ENCODE peak calls at places on chromosomes 4 and X, in four cellular contexts. J is astrocyte of the cerebellum, R is AG09309, W is fibroblast of pulmonary artery. V is an unnamed sample.

GRCh38 chrX:23959781-23960180 is 52.0 kb downstream of the CXorf58 start:
- DNase-seq in J (no peak), W (no peak), R (no peak), V (no peak)

GRCh38 chrX:40103565-40104323 is 6.0 kb upstream of the BCOR start:
- DNase-seq in J (no peak), R (no peak), W (no peak), V (no peak)

GRCh38 chrX:1451251-1451675 is 1.4 kb downstream of the ASMTL start:
- DNase-seq in J (no peak), R (no peak), W (no peak), V (no peak)

GRCh38 chr4:45043916-45044315 is 317.6 kb upstream of the GNPDA2 start:
- DNase-seq in R (no peak), W (no peak), J (no peak), V (no peak)

GRCh38 chr4:40992472-40993298 is 221.7 kb downstream of the APBB2 start:
- DNase-seq in W (peak), R (peak), J (no peak), V (no peak)

GRCh38 chr4:98873059-98873458 is 55.9 kb downstream of the EIF4E start:
- DNase-seq in J (peak), R (peak), W (peak), V (no peak)

GRCh38 chr4:17447675-17448298 is 64.1 kb downstream of the QDPR start:
- DNase-seq in J (peak), W (peak), R (peak), V (no peak)

GRCh38 chrX:136752796-136753195 is 27.9 kb downstream of the ARHGEF6 start:
- DNase-seq in J (no peak), W (no peak), R (no peak), V (no peak)

GRCh38 chr4:4666693-4667642 is 125.1 kb upstream of the STX18 start:
- DNase-seq in W (peak), R (no peak), J (no peak), V (no peak)

GRCh38 chrX:14073158-14073557 is 43.5 kb upstream of the GEMIN8 start:
- DNase-seq in J (no peak), W (no peak), R (no peak), V (no peak)

GRCh38 chr4:13990596-13991589 is 363.4 kb upstream of the BOD1L1 start:
- DNase-seq in W (peak), R (no peak), J (no peak), V (no peak)

GRCh38 chrX:150100261-150100660 is 162.0 kb upstream of the EOLA2 start:
- DNase-seq in J (no peak), W (no peak), R (peak), V (peak)

GRCh38 chrX:38959736-38960534 is 158.7 kb downstream of the MID1IP1 start:
- DNase-seq in R (no peak), J (no peak), W (peak), V (no peak)

GRCh38 chrX:23908219-23909003 is 605 bp downstream of the CXorf58 start:
- DNase-seq in J (no peak), R (no peak), W (no peak), V (no peak)

GRCh38 chr4:56637154-56637553 is 43.9 kb downstream of the HOPX start:
- DNase-seq in W (no peak), J (no peak), R (no peak), V (no peak)

GRCh38 chr4:93327346-93327745 is 501.2 kb upstream of the ATOH1 start:
- DNase-seq in J (no peak), W (no peak), R (no peak), V (no peak)

GRCh38 chrX:10597871-10598270 is 22.5 kb downstream of the MID1 start:
- DNase-seq in W (peak), J (no peak), R (no peak), V (no peak)

GRCh38 chrX:139290310-139290709 is 240.2 kb upstream of the F9 start:
- DNase-seq in R (no peak), W (no peak), J (peak), V (no peak)

GRCh38 chr4:54654753-54655152 is 3.0 kb upstream of the KIT start:
- DNase-seq in J (no peak), R (no peak), W (no peak), V (no peak)

GRCh38 chr4:145791988-145792387 is 112.0 kb downstream of the C4orf51 start:
- DNase-seq in R (no peak), W (no peak), J (no peak), V (no peak)

GRCh38 chrX:42151808-42152207 is 228.5 kb upstream of the CASK start:
- DNase-seq in R (peak), W (no peak), J (no peak), V (no peak)

GRCh38 chr4:6377626-6378492 is 94.6 kb downstream of the PPP2R2C start:
- DNase-seq in R (no peak), J (no peak), W (no peak), V (no peak)

GRCh38 chrX:20361081-20361889 is 94.6 kb upstream of the RPS6KA3 start:
- DNase-seq in J (no peak), R (no peak), W (peak), V (no peak)

GRCh38 chr4:75733369-75733768 is 9.0 kb downstream of the USO1 start:
- DNase-seq in J (no peak), R (no peak), W (no peak), V (no peak)

GRCh38 chrX:110321081-110321480 is 3.2 kb upstream of the AMMECR1 start:
- DNase-seq in W (no peak), R (no peak), J (no peak), V (no peak)

GRCh38 chr4:113468165-113469022 is 293.1 kb downstream of the CAMK2D start:
- DNase-seq in W (peak), R (peak), J (peak), V (peak)

GRCh38 chr4:86968477-86969015 is 33.7 kb downstream of the AFF1 start:
- DNase-seq in J (no peak), W (no peak), R (no peak), V (no peak)

GRCh38 chr4:89299153-89299789 is 8.3 kb downstream of the GPRIN3 start:
- DNase-seq in R (no peak), J (no peak), W (no peak), V (no peak)

GRCh38 chr4:1720163-1720983 is 750 bp downstream of the TMEM129 start:
- DNase-seq in W (peak), R (no peak), J (no peak), V (no peak)

GRCh38 chr4:73730292-73730691 is 10.1 kb upstream of the CXCL8 start:
- DNase-seq in W (no peak), R (no peak), J (no peak), V (no peak)

DNA sequence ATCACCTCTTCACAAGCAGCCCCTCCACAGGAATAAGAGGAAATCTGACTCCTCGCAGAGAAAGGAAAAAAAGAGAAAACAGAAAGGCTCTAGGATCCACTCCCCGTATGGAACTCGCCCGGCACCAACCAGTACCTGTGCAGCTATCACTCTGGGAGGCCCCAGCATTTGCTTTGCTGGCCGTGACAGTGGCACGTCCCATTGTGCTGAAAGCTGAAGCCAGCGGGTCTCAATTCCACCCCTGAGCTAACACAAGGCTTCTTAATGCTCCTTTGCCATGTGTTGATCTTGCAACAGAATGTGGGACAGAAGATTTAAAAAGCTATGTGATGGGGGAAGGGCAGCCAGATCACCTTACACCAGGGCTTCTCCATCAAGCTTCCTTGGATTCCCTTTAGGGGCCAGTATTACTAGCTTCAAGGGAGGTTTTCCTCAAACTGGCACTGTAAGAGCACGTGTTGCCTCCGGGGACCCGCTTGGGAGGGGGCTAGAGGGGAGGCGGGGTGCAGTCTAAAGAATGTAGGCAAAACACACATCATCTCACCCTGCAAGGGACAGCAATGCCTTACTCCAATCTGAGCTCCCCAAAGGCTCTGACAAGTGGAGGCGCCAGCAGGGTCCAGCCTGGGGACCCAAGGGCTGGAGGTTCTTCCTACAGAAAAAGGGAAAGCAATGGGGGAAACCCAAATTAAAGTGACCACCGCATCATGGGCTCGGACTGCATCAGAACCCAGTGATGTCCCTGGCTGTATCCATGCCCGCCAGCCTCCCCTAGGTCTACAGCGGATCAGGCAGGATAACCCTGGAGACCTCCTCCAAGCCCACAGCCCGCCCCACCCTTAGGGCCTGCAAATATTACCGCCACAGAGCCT is 1.2 kb downstream of the USP46 start:
- DNase-seq in W (peak), R (no peak), J (no peak), V (no peak)
- TF ChIP-seq CTCF in W (peak), R (peak), J (no peak), V (no peak)

DNA sequence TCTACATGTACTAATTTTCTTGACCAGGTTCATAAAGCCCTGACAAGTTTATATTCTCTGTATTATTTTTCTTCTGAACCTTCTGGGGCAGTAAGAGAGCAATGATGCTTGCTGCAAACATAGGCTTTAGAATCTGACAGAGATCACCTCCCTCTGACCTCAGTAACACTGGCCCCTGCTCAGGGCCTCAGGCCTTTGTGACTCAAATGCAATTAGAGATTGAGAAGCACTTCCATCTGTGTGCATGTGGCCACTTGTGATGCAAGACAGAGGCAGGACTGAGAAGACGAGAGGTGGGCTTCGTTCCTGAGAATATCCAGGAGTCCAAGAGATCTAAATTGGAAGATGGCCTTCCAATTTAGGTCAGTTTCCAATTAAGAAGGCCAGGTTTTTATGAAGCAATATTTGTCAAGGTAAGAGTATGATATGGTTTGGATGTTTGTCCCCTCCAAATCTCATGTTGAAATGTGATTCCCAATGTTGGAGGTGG is 82.8 kb upstream of the VEGFC start:
- DNase-seq in W (no peak), R (no peak), J (no peak), V (no peak)
- H3K4me3 ChIP-seq in W (no peak), R (no peak), J (no peak), V (no peak)

GRCh38 chrX:19121898-19122640 is at the start of gene ADGRG2:
- DNase-seq in J (no peak), R (peak), W (peak), V (no peak)
- TF ChIP-seq CTCF in J (no peak), R (peak), W (no peak), V (peak)

DNA sequence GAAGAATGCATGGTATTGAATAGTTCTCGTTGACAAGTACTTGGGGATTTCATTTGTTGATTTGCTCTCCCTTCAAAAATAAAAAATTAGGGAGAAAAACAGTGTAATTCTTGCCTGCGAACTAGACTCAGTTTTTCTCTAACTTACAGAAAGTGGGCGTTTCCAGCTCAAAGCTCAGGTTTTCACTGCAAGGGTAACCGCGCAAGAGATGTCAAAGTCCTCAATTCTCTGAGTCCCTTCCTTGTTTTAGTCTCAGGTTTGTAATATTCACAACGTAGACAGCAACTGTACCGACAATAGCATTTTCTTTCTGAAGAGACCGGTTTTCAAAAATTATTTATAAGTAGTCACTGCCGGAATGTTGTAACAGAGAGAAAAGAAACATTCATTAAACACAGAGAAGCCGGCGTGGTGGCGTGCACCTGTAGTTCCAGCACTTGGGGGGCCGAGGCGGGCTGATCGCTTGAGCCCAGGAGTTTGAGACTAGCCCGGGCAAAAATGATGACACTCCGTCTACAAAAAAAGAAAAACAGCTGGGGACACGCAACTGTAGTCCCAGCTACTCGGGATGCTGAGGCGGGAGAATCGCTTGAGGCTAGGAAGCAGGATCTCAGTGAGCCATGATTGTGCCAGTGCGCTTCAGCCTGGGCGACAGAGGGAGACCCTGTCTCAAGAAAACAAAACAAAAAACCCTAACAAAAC is 771 bp downstream of the ZCCHC4 start:
- DNase-seq in R (no peak), W (no peak), J (no peak), V (no peak)
- H3K4me3 ChIP-seq in R (peak), W (peak), J (peak), V (peak)

DNA sequence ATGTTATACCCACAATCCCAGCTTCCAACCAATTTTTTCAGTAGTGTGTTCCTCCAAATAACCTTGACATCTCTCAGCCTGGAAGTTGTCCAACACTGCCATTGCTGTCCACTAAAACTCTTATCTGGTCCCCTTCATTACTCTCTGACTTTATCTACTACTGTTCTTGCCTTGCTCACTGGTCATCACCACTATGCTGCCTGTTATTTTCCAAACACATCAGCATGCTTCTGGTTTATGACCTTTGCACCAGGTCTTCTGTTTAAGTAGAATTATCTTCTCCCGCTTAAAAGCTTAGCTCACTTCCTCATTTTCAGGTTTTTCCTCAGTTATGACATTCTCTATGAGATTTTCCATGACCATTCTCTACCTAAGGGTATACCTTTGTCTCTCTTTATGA is 5.5 kb downstream of the ELMOD2 start:
- DNase-seq in J (no peak), W (no peak), R (no peak), V (no peak)
- TF ChIP-seq CTCF in J (no peak), W (no peak), R (no peak), V (no peak)

GRCh38 chr4:85496146-85496849 is 21.3 kb downstream of the ARHGAP24 start:
- DNase-seq in W (peak), R (no peak), J (no peak), V (no peak)
- H3K4me3 ChIP-seq in W (peak), R (no peak), J (no peak), V (peak)

DNA sequence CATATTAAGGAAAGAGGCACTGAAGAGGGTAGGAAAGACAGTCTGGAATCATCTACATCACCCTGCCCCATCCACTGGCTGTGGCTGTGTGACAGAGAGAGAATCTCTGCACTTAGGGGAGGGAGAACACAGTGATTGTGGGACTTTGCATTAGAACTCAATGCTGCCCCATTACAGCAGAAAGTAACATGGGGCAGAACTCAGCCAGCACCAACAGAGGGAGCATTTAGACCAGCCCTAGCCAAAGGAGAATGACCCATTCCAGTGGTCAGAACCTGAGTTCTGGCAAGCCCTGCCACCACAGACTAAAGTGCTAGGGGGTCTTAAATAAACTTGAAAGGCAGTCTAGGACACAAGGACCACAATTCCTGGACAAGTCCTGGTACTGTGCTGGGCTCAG is 37.9 kb downstream of the ZNF330 start:
- DNase-seq in R (no peak), W (no peak), J (no peak), V (no peak)
- TF ChIP-seq CTCF in R (no peak), W (no peak), J (no peak), V (no peak)

GRCh38 chr4:79399076-79399475 is 9.0 kb downstream of the GK2 start:
- DNase-seq in J (no peak), W (no peak), R (no peak), V (no peak)
- H3K4me3 ChIP-seq in J (no peak), W (no peak), R (no peak), V (no peak)

GRCh38 chrX:12080265-12080664 is 58.0 kb upstream of the FRMPD4 start:
- DNase-seq in J (no peak), R (peak), W (peak), V (peak)
- TF ChIP-seq CTCF in J (peak), R (peak), W (peak), V (peak)

V was measured in AG04449.